ENCODE peak calls at places on chromosome 7, in six cellular contexts. N, O, Z, M, I and Y are unnamed samples.

GRCh38 chr7:74525881-74526280 is 72.2 kb downstream of the GTF2IRD1 start:
- DNase-seq in N (no peak), O (no peak), Z (no peak), M (no peak), I (peak; percentile 13), Y (peak; percentile 73)

GRCh38 chr7:43768201-43768893 is 9.9 kb downstream of the BLVRA start:
- DNase-seq in N (no peak), O (no peak), Z (no peak), M (no peak), I (no peak), Y (no peak)

GRCh38 chr7:44608916-44609648 is 2.7 kb downstream of the OGDH start:
- DNase-seq in N (peak; percentile 77), O (no peak), Z (no peak), M (no peak), I (no peak), Y (no peak)

GRCh38 chr7:105205592-105206211 is 183.0 kb downstream of the SRPK2 start:
- DNase-seq in N (no peak), O (no peak), Z (no peak), M (peak; percentile 60), I (no peak), Y (no peak)

GRCh38 chr7:51727441-51727840 is 410.8 kb upstream of the COBL start:
- DNase-seq in N (no peak), O (no peak), Z (no peak), M (no peak), I (no peak), Y (no peak)

GRCh38 chr7:139658919-139659675 is 118.7 kb downstream of the HIPK2 start:
- DNase-seq in N (no peak), O (no peak), Z (no peak), M (no peak), I (no peak), Y (no peak)

GRCh38 chr7:74094224-74095095 is 10.9 kb downstream of the LIMK1 start:
- DNase-seq in N (peak; percentile 99), O (peak; percentile 69), Z (peak; percentile 92), M (peak; percentile 28), I (peak; percentile 71), Y (peak; percentile 42)

GRCh38 chr7:159116581-159117339 is 27.9 kb downstream of the VIPR2 start:
- DNase-seq in N (no peak), O (no peak), Z (no peak), M (no peak), I (no peak), Y (no peak)

GRCh38 chr7:87543623-87544022 is 57.1 kb downstream of the ABCB1 start:
- DNase-seq in N (peak; percentile 10), O (no peak), Z (no peak), M (no peak), I (no peak), Y (no peak)

GRCh38 chr7:124183649-124184048 is 150.8 kb upstream of the TMEM229A start:
- DNase-seq in N (no peak), O (no peak), Z (no peak), M (no peak), I (no peak), Y (no peak)

GRCh38 chr7:116886550-116887156 is 24.3 kb downstream of the CAPZA2 start:
- DNase-seq in N (no peak), O (no peak), Z (no peak), M (no peak), I (no peak), Y (no peak)

GRCh38 chr7:114423218-114423496 is 8.5 kb downstream of the FOXP2 start:
- DNase-seq in N (no peak), O (no peak), Z (no peak), M (no peak), I (no peak), Y (no peak)

GRCh38 chr7:147708871-147709270 is 881.7 kb upstream of the C7orf33 start:
- DNase-seq in N (no peak), O (no peak), Z (no peak), M (no peak), I (no peak), Y (no peak)

GRCh38 chr7:16594061-16594460 is 51.5 kb downstream of the ANKMY2 start:
- DNase-seq in N (peak; percentile 17), O (no peak), Z (no peak), M (no peak), I (no peak), Y (no peak)

GRCh38 chr7:78260826-78261225 is 462.3 kb downstream of the PHTF2 start:
- DNase-seq in N (peak; percentile 82), O (no peak), Z (no peak), M (no peak), I (no peak), Y (no peak)

GRCh38 chr7:86786376-86786775 is 142.7 kb downstream of the GRM3 start:
- DNase-seq in N (no peak), O (no peak), Z (no peak), M (no peak), I (no peak), Y (no peak)

GRCh38 chr7:22302951-22303423 is 54.0 kb downstream of the RAPGEF5 start:
- DNase-seq in N (peak; percentile 32), O (no peak), Z (no peak), M (no peak), I (no peak), Y (no peak)

GRCh38 chr7:23863209-23863798 is 153.3 kb downstream of the STK31 start:
- DNase-seq in N (peak; percentile 47), O (no peak), Z (no peak), M (no peak), I (peak; percentile 17), Y (no peak)

GRCh38 chr7:122352454-122352853 is 47.9 kb upstream of the FEZF1 start:
- DNase-seq in N (no peak), O (no peak), Z (no peak), M (no peak), I (no peak), Y (no peak)

GRCh38 chr7:22639400-22639799 is 87.6 kb upstream of the IL6 start:
- DNase-seq in N (no peak), O (no peak), Z (no peak), M (no peak), I (no peak), Y (no peak)

GRCh38 chr7:103594186-103594585 is 148.2 kb upstream of the SLC26A5 start:
- DNase-seq in N (no peak), O (no peak), Z (no peak), M (no peak), I (no peak), Y (no peak)

GRCh38 chr7:84009051-84009450 is 185.5 kb downstream of the SEMA3A start:
- DNase-seq in N (peak; percentile 64), O (no peak), Z (no peak), M (no peak), I (no peak), Y (no peak)

GRCh38 chr7:978049-978346 is 2.6 kb upstream of the COX19 start:
- DNase-seq in N (no peak), O (no peak), Z (no peak), M (no peak), I (peak; percentile 74), Y (no peak)

GRCh38 chr7:134701272-134701671 is 54.6 kb downstream of the BPGM start:
- DNase-seq in N (peak; percentile 63), O (no peak), Z (no peak), M (peak; percentile 10), I (peak; percentile 60), Y (no peak)

GRCh38 chr7:53811555-53812079 is 730.6 kb upstream of the VSTM2A start:
- DNase-seq in N (no peak), O (no peak), Z (no peak), M (no peak), I (no peak), Y (no peak)

GRCh38 chr7:87658553-87658952 is 30.4 kb downstream of the RUNDC3B start:
- DNase-seq in N (no peak), O (no peak), Z (no peak), M (no peak), I (no peak), Y (no peak)

GRCh38 chr7:21504021-21504420 is 38.8 kb upstream of the DNAH11 start:
- DNase-seq in N (no peak), O (no peak), Z (no peak), M (no peak), I (no peak), Y (peak; percentile 28)

GRCh38 chr7:85287126-85287825 is 100.4 kb upstream of the SEMA3D start:
- DNase-seq in N (peak; percentile 86), O (no peak), Z (no peak), M (no peak), I (no peak), Y (no peak)

GRCh38 chr7:3279147-3279818 is 21.8 kb upstream of the SDK1 start:
- DNase-seq in N (no peak), O (no peak), Z (no peak), M (no peak), I (no peak), Y (no peak)

GRCh38 chr7:66142996-66143395 is 28.3 kb downstream of the CRCP start:
- DNase-seq in N (no peak), O (no peak), Z (no peak), M (no peak), I (no peak), Y (peak; percentile 46)

GRCh38 chr7:66143876-66144332 is 29.3 kb downstream of the CRCP start:
- DNase-seq in N (no peak), O (no peak), Z (no peak), M (no peak), I (no peak), Y (no peak)

GRCh38 chr7:66138994-66139752 is 24.5 kb downstream of the CRCP start:
- DNase-seq in N (peak; percentile 26), O (no peak), Z (no peak), M (no peak), I (no peak), Y (no peak)

GRCh38 chr7:66142334-66142733 is 27.7 kb downstream of the CRCP start:
- DNase-seq in N (no peak), O (no peak), Z (no peak), M (no peak), I (no peak), Y (no peak)

DNA sequence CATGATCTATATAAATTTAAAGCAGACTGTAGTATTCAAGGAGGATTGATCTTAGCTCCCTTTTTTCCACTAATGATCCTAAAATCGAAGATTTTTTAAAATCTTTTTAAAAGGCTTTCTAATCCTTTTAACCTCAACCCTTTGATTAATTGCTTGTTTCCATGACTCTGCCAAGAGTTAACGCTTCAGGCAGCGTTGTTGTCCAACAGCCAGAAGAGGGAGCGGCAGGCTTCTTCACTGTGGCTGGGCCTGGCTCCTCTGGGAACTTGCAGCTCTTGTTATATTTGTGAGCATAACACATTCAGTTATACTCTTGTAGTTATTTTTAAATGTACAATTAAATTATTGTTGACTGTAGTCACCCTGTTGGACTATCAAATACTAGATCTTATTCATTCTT is 26.3 kb downstream of the CRCP start:
- DNase-seq in N (peak; percentile 92), O (peak; percentile 74), Z (peak; percentile 83), M (no peak), I (no peak), Y (peak; percentile 66)
- H3K36me3 ChIP-seq in N (peaks cover 19% of the 10 kb centered on the region), O (no peaks in the 10 kb centered on the region), Z (no peaks in the 10 kb centered on the region), M (peaks cover 22% of the 10 kb centered on the region), I (peaks cover 94% of the 10 kb centered on the region), Y (no peaks in the 10 kb centered on the region)

GRCh38 chr7:36407636-36408550 is 18.2 kb downstream of the ANLN start:
- DNase-seq in N (no peak), O (no peak), Z (no peak), M (no peak), I (no peak), Y (no peak)
- H3K36me3 ChIP-seq in N (peaks cover 6% of the 10 kb centered on the region), O (no peaks in the 10 kb centered on the region), Z (no peaks in the 10 kb centered on the region), M (no peaks in the 10 kb centered on the region), I (peaks cover 96% of the 10 kb centered on the region), Y (no peaks in the 10 kb centered on the region)

GRCh38 chr7:157803906-157804305 is 467.1 kb downstream of the DNAJB6 start:
- DNase-seq in N (no peak), O (no peak), Z (no peak), M (no peak), I (no peak), Y (no peak)
- H3K36me3 ChIP-seq in N (no peaks in the 10 kb centered on the region), O (no peaks in the 10 kb centered on the region), Z (no peaks in the 10 kb centered on the region), M (no peaks in the 10 kb centered on the region), I (no peaks in the 10 kb centered on the region), Y (no peaks in the 10 kb centered on the region)

GRCh38 chr7:128260069-128260468 is 19.0 kb downstream of the LEP start:
- DNase-seq in N (no peak), O (no peak), Z (no peak), M (no peak), I (no peak), Y (no peak)
- H3K36me3 ChIP-seq in N (no peaks in the 10 kb centered on the region), O (no peaks in the 10 kb centered on the region), Z (no peaks in the 10 kb centered on the region), M (no peaks in the 10 kb centered on the region), I (no peaks in the 10 kb centered on the region), Y (no peaks in the 10 kb centered on the region)